ENCODE peak calls at places on chromosomes 7 and 10, in nine cellular contexts. Z is HCT116, X is A549, P is H1, K is GM12878, C is endothelial cell of umbilical vein, R is SK-N-SH, G is HepG2, U is K562. J is an unnamed sample.

GRCh38 chr10:109976657-109977056 is 31.1 kb upstream of the ADD3 start:
- DNase-seq in K (no peak), G (peak), X (no peak), R (no peak), C (no peak), P (no peak), Z (no peak), U (no peak), J (no peak)

GRCh38 chr7:155119801-155120382 is 49.8 kb downstream of the HTR5A start:
- DNase-seq in K (no peak), X (no peak), C (no peak), Z (no peak), U (no peak), G (no peak), R (no peak), P (no peak), J (no peak)

GRCh38 chr10:95404460-95404858 is 113.7 kb upstream of the PDLIM1 start:
- DNase-seq in C (no peak), R (no peak), U (no peak), Z (no peak), X (no peak), K (no peak), P (no peak), G (peak), J (no peak)

GRCh38 chr10:88896336-88897018 is 16.4 kb downstream of the STAMBPL1 start:
- DNase-seq in P (no peak), R (no peak), C (no peak), X (peak), K (no peak), Z (peak), G (peak), U (no peak), J (no peak)

GRCh38 chr10:132449051-132449825 is 52.2 kb downstream of the PWWP2B start:
- DNase-seq in K (no peak), Z (no peak), R (peak), G (no peak), P (no peak), X (peak), U (peak), C (no peak), J (peak)

GRCh38 chr7:121544726-121545125 is 148.6 kb upstream of the FAM3C start:
- DNase-seq in C (peak), U (no peak), P (no peak), R (no peak), K (no peak), X (peak), G (peak), Z (peak), J (peak)

GRCh38 chr7:158063850-158064610 is 523.6 kb downstream of the PTPRN2 start:
- DNase-seq in K (no peak), R (no peak), X (no peak), G (no peak), U (no peak), C (no peak), Z (no peak), P (no peak), J (no peak)

GRCh38 chr10:31819393-31819820 is 109.2 kb downstream of the ARHGAP12 start:
- DNase-seq in K (no peak), G (no peak), C (no peak), R (no peak), Z (no peak), X (no peak), P (no peak), U (peak), J (no peak)

GRCh38 chr7:47482013-47482761 is 99.7 kb downstream of the TNS3 start:
- DNase-seq in G (no peak), Z (no peak), U (peak), C (peak), X (no peak), P (no peak), R (peak), K (no peak), J (peak)

GRCh38 chr10:97013568-97013967 is 172.2 kb downstream of the SLIT1 start:
- DNase-seq in R (no peak), G (no peak), C (no peak), P (no peak), K (no peak), X (no peak), U (no peak), Z (no peak), J (no peak)

GRCh38 chr10:90969148-90969547 is 48.3 kb upstream of the ANKRD1 start:
- DNase-seq in Z (no peak), G (no peak), P (no peak), U (no peak), R (no peak), K (no peak), C (no peak), X (no peak), J (no peak)

GRCh38 chr10:105063796-105064195 is 422.7 kb downstream of the SORCS3 start:
- DNase-seq in P (peak), G (peak), R (peak), C (no peak), Z (peak), U (no peak), X (peak), K (no peak), J (peak)

GRCh38 chr10:8998751-8999150 is 944.3 kb downstream of the GATA3 start:
- DNase-seq in G (no peak), K (no peak), U (no peak), X (no peak), Z (no peak), R (no peak), C (no peak), P (no peak), J (no peak)

GRCh38 chr7:18064242-18064838 is 36.7 kb upstream of the PRPS1L1 start:
- DNase-seq in C (peak), P (no peak), R (peak), G (peak), K (no peak), X (peak), U (peak), Z (no peak), J (peak)

GRCh38 chr10:114307731-114308130 is 68.7 kb downstream of the VWA2 start:
- DNase-seq in R (no peak), G (no peak), P (no peak), U (no peak), C (no peak), Z (no peak), X (no peak), K (no peak), J (no peak)

GRCh38 chr7:112080974-112081373 is 125.2 kb downstream of the DOCK4 start:
- DNase-seq in P (no peak), C (peak), R (no peak), G (no peak), U (no peak), X (peak), K (peak), Z (no peak), J (peak)

GRCh38 chr7:29349362-29349761 is 154.8 kb downstream of the CHN2 start:
- DNase-seq in X (no peak), U (no peak), R (no peak), K (no peak), Z (no peak), P (no peak), G (no peak), C (no peak), J (no peak)

GRCh38 chr7:77281780-77282478 is 82.3 kb upstream of the FGL2 start:
- DNase-seq in U (no peak), P (no peak), C (no peak), K (no peak), X (no peak), G (no peak), R (no peak), Z (no peak), J (no peak)

GRCh38 chr7:135669774-135670173 is 7.5 kb downstream of the STMP1 start:
- DNase-seq in K (no peak), C (no peak), R (no peak), P (no peak), Z (no peak), U (no peak), X (no peak), G (no peak), J (no peak)

GRCh38 chr7:100357131-100357561 is 771 bp upstream of the PILRB start:
- DNase-seq in K (no peak), C (no peak), X (no peak), Z (no peak), R (peak), U (no peak), P (no peak), G (no peak), J (no peak)

GRCh38 chr7:100353685-100354330 is 4.1 kb upstream of the PILRB start:
- DNase-seq in Z (no peak), P (no peak), K (no peak), R (no peak), C (no peak), G (no peak), U (no peak), X (no peak), J (peak)

GRCh38 chr7:100358857-100359212 is 918 bp downstream of the PILRB start:
- DNase-seq in P (no peak), R (no peak), U (no peak), X (no peak), Z (no peak), G (no peak), K (no peak), C (no peak), J (no peak)

GRCh38 chr7:100358027-100358856 is at the start of gene PILRB:
- DNase-seq in P (no peak), U (peak), K (no peak), Z (no peak), R (no peak), X (no peak), C (no peak), G (no peak), J (peak)

GRCh38 chr7:100356416-100357068 is 1.4 kb upstream of the PILRB start:
- DNase-seq in X (no peak), P (no peak), Z (no peak), C (no peak), K (no peak), U (no peak), G (no peak), R (peak), J (peak)
- TF ChIP-seq MAX in X (no peak), P (no peak), Z (no peak), C (no peak), K (no peak), U (no peak), G (no peak), R (no peak), J (no peak)

DNA sequence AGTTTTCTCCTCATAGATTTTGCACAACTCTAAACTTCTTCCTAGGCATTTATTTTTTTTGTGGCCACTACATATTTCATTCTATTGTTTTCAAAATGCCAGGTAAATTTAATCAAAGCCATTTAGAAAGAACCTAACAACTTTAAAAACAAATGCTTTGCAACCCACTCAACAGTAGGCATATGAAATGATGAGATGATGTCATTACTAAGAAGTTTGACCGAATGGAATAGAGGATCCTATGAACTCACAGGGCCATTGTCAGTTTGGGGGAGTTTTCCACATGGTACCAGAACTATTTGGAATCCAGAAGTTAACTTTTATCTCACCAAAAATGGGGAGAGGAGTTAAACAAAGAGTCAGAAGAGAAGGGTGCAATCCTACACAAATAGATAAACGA is 100.7 kb upstream of the INHBA start:
- DNase-seq in P (no peak), C (no peak), X (no peak), Z (no peak), K (no peak), G (no peak), R (no peak), U (no peak), J (no peak)
- H3K4me3 ChIP-seq in P (no peak), C (no peak), X (no peak), Z (no peak), K (no peak), G (no peak), R (no peak), U (no peak), J (no peak)

DNA sequence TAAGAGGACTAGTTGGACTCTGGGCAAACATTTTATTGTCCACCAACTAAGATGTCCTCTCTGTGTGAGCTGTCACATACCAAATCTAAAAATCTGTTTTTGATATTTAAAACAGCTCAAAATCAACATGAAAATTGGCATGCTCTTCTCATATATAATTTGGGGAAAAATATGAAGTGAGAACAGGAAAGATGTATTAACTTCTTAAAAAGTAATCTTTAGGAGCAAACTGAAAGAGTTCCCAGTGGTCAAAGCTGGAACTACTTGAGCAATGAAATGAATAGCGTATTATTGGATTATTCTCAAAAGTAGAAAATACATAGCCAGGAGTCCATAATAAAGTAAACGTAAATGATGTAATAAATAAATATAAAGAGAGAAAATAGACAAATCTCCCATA is 147.2 kb downstream of the DYNC1I1 start:
- DNase-seq in G (no peak), X (no peak), Z (no peak), P (no peak), R (no peak), C (no peak), U (no peak), K (no peak), J (no peak)
- TF ChIP-seq MAX in G (no peak), X (no peak), Z (no peak), P (no peak), R (no peak), C (no peak), U (no peak), K (no peak), J (no peak)

DNA sequence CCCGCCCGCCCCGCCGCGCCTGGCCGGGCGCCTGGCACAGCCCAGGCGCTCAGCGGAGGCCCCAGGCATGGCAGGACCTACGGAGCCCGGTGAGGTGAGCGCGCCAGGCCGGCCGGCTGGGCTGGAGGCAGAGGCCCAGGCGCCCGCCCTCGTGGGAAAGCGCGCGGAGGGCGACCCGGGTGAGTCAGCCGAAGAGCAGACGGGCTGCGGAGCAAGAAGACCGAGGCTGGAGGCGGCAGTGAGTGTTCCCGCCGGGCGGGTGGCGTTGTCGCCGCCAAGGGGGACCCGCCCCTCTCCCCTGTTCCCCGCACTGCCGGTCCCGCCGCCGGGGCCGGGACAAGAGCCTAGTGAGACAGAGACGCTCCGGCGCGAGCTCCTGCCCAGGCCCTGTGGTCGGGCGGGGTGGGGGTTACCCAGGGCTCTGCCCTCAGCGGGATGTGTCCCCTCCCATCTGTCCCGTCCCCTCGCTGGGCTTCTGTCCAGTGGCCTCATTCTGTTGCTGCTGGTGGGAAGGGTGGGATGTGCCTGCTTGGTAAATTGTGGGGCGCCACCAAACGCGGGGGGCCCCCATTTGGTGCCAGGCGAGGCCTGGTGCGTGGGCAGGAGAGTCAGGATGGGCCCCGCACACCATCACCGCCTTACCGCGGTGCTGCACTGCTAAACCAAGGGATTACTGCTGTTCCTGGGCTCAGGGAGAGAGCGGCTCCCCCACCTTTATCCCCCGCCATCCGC is 17.0 kb upstream of the NODAL start:
- DNase-seq in X (no peak), R (peak), U (peak), K (no peak), C (peak), P (no peak), Z (no peak), G (no peak), J (peak)
- H3K4me3 ChIP-seq in X (no peak), R (peak), U (no peak), K (no peak), C (no peak), P (peak), Z (peak), G (no peak), J (peak)

GRCh38 chr10:126060232-126060935 is 164.0 kb downstream of the FANK1 start:
- DNase-seq in Z (no peak), P (no peak), U (no peak), R (no peak), K (no peak), X (peak), C (peak), G (no peak), J (no peak)
- TF ChIP-seq MAX in Z (no peak), P (no peak), U (no peak), R (no peak), K (no peak), X (no peak), C (no peak), G (no peak), J (no peak)

J was measured in NB4.